ENCODE peak calls at places on chromosome 10, in four cellular contexts. B is CD8-positive, alpha-beta memory T cell; U is hepatocyte; F is substantia nigra. H is an unnamed sample.

GRCh38 chr10:95440756-95441546 is 120.2 kb downstream of the SORBS1 start:
- DNase-seq in B (no peak), U (no peak), F (no peak), H (no peak)

GRCh38 chr10:580796-581195 is 108.7 kb downstream of the DIP2C start:
- DNase-seq in B (no peak), U (no peak), F (no peak), H (no peak)

GRCh38 chr10:7410800-7411670 is at the start of gene SFMBT2:
- DNase-seq in B (peak), U (peak), F (peak), H (peak)

GRCh38 chr10:117594722-117595121 is 52.2 kb downstream of the EMX2 start:
- DNase-seq in B (no peak), U (no peak), F (no peak), H (no peak)

GRCh38 chr10:124290095-124290795 is 128.5 kb downstream of the OAT start:
- DNase-seq in B (no peak), U (no peak), F (no peak), H (no peak)

GRCh38 chr10:24519950-24520349 is 203.7 kb downstream of the ARHGAP21 start:
- DNase-seq in B (peak), U (no peak), F (no peak), H (no peak)

GRCh38 chr10:85311599-85312337 is 983.4 kb downstream of the CCSER2 start:
- DNase-seq in B (no peak), U (no peak), F (no peak), H (no peak)

GRCh38 chr10:3548096-3548495 is 236.9 kb downstream of the KLF6 start:
- DNase-seq in B (no peak), U (no peak), F (no peak), H (no peak)

GRCh38 chr10:104806791-104807190 is 165.7 kb downstream of the SORCS3 start:
- DNase-seq in B (no peak), U (no peak), F (no peak), H (no peak)

GRCh38 chr10:49512121-49512809 is 26.7 kb downstream of the ERCC6 start:
- DNase-seq in B (peak), U (peak), F (no peak), H (no peak)

GRCh38 chr10:51433949-51434348 is 265.4 kb downstream of the CSTF2T start:
- DNase-seq in B (no peak), U (no peak), F (no peak), H (no peak)

GRCh38 chr10:128187788-128188185 is 61.6 kb upstream of the MKI67 start:
- DNase-seq in B (no peak), U (no peak), F (no peak), H (no peak)

GRCh38 chr10:70125918-70126590 is 6.6 kb downstream of the AIFM2 start:
- DNase-seq in B (no peak), U (no peak), F (no peak), H (no peak)

GRCh38 chr10:26269754-26270153 is 53.2 kb downstream of the GAD2 start:
- DNase-seq in B (no peak), U (peak), F (no peak), H (no peak)

GRCh38 chr10:124995605-124996004 is 53.7 kb downstream of the ZRANB1 start:
- DNase-seq in B (no peak), U (no peak), F (no peak), H (no peak)

GRCh38 chr10:66838656-66839055 is 87.2 kb upstream of the LRRTM3 start:
- DNase-seq in B (no peak), U (no peak), F (no peak), H (no peak)

GRCh38 chr10:132523561-132524442 is 13.8 kb upstream of the INPP5A start:
- DNase-seq in B (no peak), U (no peak), F (no peak), H (no peak)

GRCh38 chr10:68087338-68088029 is 12.4 kb upstream of the HERC4 start:
- DNase-seq in B (no peak), U (no peak), F (no peak), H (no peak)

GRCh38 chr10:24762966-24763623 is 39.4 kb upstream of the ARHGAP21 start:
- DNase-seq in B (no peak), U (no peak), F (no peak), H (no peak)

GRCh38 chr10:69316313-69317059 is 38.2 kb downstream of the HK1 start:
- DNase-seq in B (no peak), U (peak), F (no peak), H (no peak)

GRCh38 chr10:71777213-71777985 is 4.1 kb upstream of the VSIR start:
- DNase-seq in B (no peak), U (no peak), F (no peak), H (no peak)

GRCh38 chr10:130441041-130441440 is 304.9 kb downstream of the GLRX3 start:
- DNase-seq in B (no peak), U (no peak), F (no peak), H (no peak)

GRCh38 chr10:95480901-95481491 is 80.2 kb downstream of the SORBS1 start:
- DNase-seq in B (no peak), U (peak), F (no peak), H (no peak)

GRCh38 chr10:52571516-52572182 is 200.9 kb downstream of the MBL2 start:
- DNase-seq in B (no peak), U (no peak), F (no peak), H (no peak)

GRCh38 chr10:9786576-9786975 is 1231.1 kb upstream of the CELF2 start:
- DNase-seq in B (no peak), U (no peak), F (no peak), H (no peak)

GRCh38 chr10:109988231-109988630 is 19.6 kb upstream of the ADD3 start:
- DNase-seq in B (no peak), U (no peak), F (no peak), H (no peak)

GRCh38 chr10:36114913-36115312 is 472.8 kb upstream of the FZD8 start:
- DNase-seq in B (no peak), U (peak), F (no peak), H (no peak)

GRCh38 chr10:9215121-9215520 is 1160.6 kb downstream of the GATA3 start:
- DNase-seq in B (no peak), U (no peak), F (no peak), H (no peak)

GRCh38 chr10:79104264-79104954 is 35.6 kb downstream of the ZMIZ1 start:
- DNase-seq in B (no peak), U (no peak), F (no peak), H (no peak)

GRCh38 chr10:70694410-70695179 is 22.3 kb downstream of the ADAMTS14 start:
- DNase-seq in B (no peak), U (no peak), F (no peak), H (no peak)

GRCh38 chr10:75058142-75058541 is 53.3 kb upstream of the SAMD8 start:
- DNase-seq in B (no peak), U (no peak), F (no peak), H (no peak)

GRCh38 chr10:101774589-101775272 is 1.2 kb downstream of the FGF8 start:
- DNase-seq in B (no peak), U (no peak), F (no peak), H (no peak)

GRCh38 chr10:65861249-65861648 is 1064.6 kb upstream of the LRRTM3 start:
- DNase-seq in B (no peak), U (peak), F (no peak), H (no peak)

GRCh38 chr10:113047151-113047550 is 97.1 kb downstream of the TCF7L2 start:
- DNase-seq in B (no peak), U (no peak), F (no peak), H (no peak)

GRCh38 chr10:113045155-113046055 is 95.4 kb downstream of the TCF7L2 start:
- DNase-seq in B (no peak), U (no peak), F (no peak), H (no peak)

GRCh38 chr10:113049881-113050280 is 99.8 kb downstream of the TCF7L2 start:
- DNase-seq in B (no peak), U (no peak), F (no peak), H (no peak)

GRCh38 chr10:113047963-113048781 is 98.1 kb downstream of the TCF7L2 start:
- DNase-seq in B (no peak), U (no peak), F (no peak), H (no peak)

DNA sequence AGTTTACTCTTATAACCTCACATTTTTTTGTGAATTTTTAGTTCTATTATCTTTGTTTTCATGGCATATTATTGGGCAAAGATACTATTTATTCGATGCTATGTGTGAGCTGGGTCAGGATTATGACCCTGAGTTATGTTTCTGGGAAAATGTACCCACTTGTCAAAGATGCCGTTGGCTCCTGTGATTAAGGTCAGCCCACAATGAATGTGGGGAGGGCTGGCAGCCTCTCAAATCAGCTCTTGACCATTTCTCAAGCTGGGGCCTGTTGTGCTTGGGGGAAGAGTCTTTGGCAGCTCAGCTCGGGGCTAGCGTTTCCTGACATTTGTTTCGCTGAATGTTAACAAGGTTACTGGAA is 97.5 kb downstream of the TCF7L2 start:
- DNase-seq in B (no peak), U (no peak), F (no peak), H (peak)
- H3K27ac ChIP-seq in B (no peak), U (peak), F (no peak), H (peak)

DNA sequence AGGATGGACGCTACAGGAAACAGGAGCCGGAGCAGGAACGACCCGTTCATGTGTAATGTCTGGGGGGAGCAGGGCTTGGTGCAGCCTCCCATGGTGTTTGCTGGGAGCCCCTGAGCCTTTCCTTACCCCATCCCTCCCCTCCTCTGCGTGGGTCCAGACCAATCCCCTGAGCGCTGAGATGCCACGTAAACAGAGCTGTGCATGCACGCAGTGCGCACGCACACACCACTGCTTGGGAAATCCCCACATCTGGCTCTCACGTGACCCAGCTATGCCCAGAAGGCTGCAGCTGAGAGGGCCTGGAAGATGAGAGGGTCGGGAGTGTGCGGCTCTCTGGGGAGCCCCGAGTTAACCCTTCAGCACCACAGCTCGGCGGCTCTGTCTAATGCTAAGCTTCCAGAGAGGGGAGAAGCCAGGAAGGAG is 177.3 kb downstream of the SH3PXD2A start:
- DNase-seq in B (peak), U (peak), F (peak), H (peak)
- H3K27ac ChIP-seq in B (peak), U (peak), F (peak), H (peak)

GRCh38 chr10:29634105-29634504 is 666 bp downstream of the SVIL start:
- DNase-seq in B (no peak), U (no peak), F (no peak), H (no peak)
- H3K27ac ChIP-seq in B (no peak), U (peak), F (no peak), H (no peak)

GRCh38 chr10:76336213-76336963 is 905.0 kb downstream of the LRMDA start:
- DNase-seq in B (no peak), U (peak), F (no peak), H (no peak)
- H3K27ac ChIP-seq in B (no peak), U (peak), F (no peak), H (peak)

GRCh38 chr10:103605359-103606156 is 112.1 kb downstream of the NEURL1 start:
- DNase-seq in B (peak), U (no peak), F (peak), H (no peak)
- H3K27ac ChIP-seq in B (no peak), U (no peak), F (peak), H (peak)

DNA sequence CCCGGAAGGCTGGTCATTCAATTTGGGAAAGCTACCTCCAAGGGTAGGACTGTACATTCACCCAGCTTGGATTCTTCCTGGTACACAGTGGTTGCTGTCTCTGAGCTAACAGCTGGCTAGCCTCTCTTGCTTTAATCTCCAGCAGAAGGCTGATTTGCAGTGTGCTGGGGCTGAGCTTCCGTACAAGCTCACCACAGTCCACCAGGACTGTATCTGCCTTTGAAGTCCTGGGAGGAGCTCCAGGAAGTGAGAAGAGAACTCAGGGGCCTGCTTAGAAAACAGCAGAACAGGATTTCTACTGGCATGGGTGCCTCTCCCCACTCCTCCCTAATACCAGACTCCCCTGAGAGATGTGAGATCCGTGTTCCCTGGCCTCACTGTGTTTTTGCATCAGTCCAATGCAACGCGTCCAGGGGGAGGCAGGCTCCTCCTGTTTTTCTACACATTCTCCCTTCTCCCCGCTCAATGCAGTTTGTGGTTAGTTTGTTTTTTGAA is 6.6 kb downstream of the AFAP1L2 start:
- DNase-seq in B (no peak), U (peak), F (no peak), H (no peak)
- H3K27ac ChIP-seq in B (no peak), U (no peak), F (no peak), H (peak)

GRCh38 chr10:29257106-29257783 is 31.6 kb upstream of the LYZL1 start:
- DNase-seq in B (no peak), U (peak), F (no peak), H (no peak)
- H3K27ac ChIP-seq in B (no peak), U (peak), F (no peak), H (no peak)

H was measured in caudate nucleus.